ENCODE peak calls at places on chromosomes 5 and 9, in five cellular contexts. One of them, this sample, is unnamed. For H3K4me1 and H3K27me3, the result is how much of the 10 kb centered on the place peaks cover.

GRCh38 chr5:52783226-52783959 is 4.3 kb upstream of the ITGA1 start:
- DNase-seq in esophagus squamous epithelium: no peak
- DNase-seq in heart right ventricle: no peak
- DNase-seq in uterus: no peak
- DNase-seq in BE2C: peak
- DNase-seq in this sample: peak

GRCh38 chr5:149724130-149724850 is 5.8 kb upstream of the PPARGC1B start:
- DNase-seq in esophagus squamous epithelium: no peak
- DNase-seq in heart right ventricle: no peak
- DNase-seq in uterus: no peak
- DNase-seq in BE2C: no peak
- DNase-seq in this sample: no peak

GRCh38 chr5:36530249-36530648 is 76.2 kb upstream of the SLC1A3 start:
- DNase-seq in esophagus squamous epithelium: no peak
- DNase-seq in heart right ventricle: no peak
- DNase-seq in uterus: no peak
- DNase-seq in BE2C: no peak
- DNase-seq in this sample: no peak

GRCh38 chr5:168527756-168528295 is 1.3 kb upstream of the FBLL1 start:
- DNase-seq in esophagus squamous epithelium: no peak
- DNase-seq in heart right ventricle: no peak
- DNase-seq in uterus: no peak
- DNase-seq in BE2C: no peak
- DNase-seq in this sample: no peak

GRCh38 chr9:76717611-76718010 is 46.6 kb upstream of the PCA3 start:
- DNase-seq in esophagus squamous epithelium: no peak
- DNase-seq in heart right ventricle: no peak
- DNase-seq in uterus: no peak
- DNase-seq in BE2C: no peak
- DNase-seq in this sample: peak

GRCh38 chr9:27572566-27572917 is 739 bp downstream of the C9orf72 start:
- DNase-seq in esophagus squamous epithelium: peak
- DNase-seq in heart right ventricle: no peak
- DNase-seq in uterus: no peak
- DNase-seq in BE2C: peak
- DNase-seq in this sample: peak

GRCh38 chr9:69186841-69187611 is 12.9 kb downstream of the TJP2 start:
- DNase-seq in esophagus squamous epithelium: no peak
- DNase-seq in heart right ventricle: no peak
- DNase-seq in uterus: no peak
- DNase-seq in BE2C: no peak
- DNase-seq in this sample: no peak

GRCh38 chr9:96612105-96612965 is 7.3 kb downstream of the CDC14B start:
- DNase-seq in esophagus squamous epithelium: no peak
- DNase-seq in heart right ventricle: peak
- DNase-seq in uterus: peak
- DNase-seq in BE2C: peak
- DNase-seq in this sample: peak

GRCh38 chr5:20353481-20353880 is 365.5 kb upstream of the CDH18 start:
- DNase-seq in esophagus squamous epithelium: no peak
- DNase-seq in heart right ventricle: no peak
- DNase-seq in uterus: no peak
- DNase-seq in BE2C: no peak
- DNase-seq in this sample: no peak

GRCh38 chr5:10333154-10334006 is 20.1 kb upstream of the MARCHF6 start:
- DNase-seq in esophagus squamous epithelium: no peak
- DNase-seq in heart right ventricle: peak
- DNase-seq in uterus: peak
- DNase-seq in BE2C: no peak
- DNase-seq in this sample: no peak

GRCh38 chr5:149872351-149873040 is 72.1 kb downstream of the PDE6A start:
- DNase-seq in esophagus squamous epithelium: no peak
- DNase-seq in heart right ventricle: no peak
- DNase-seq in uterus: no peak
- DNase-seq in BE2C: no peak
- DNase-seq in this sample: no peak

GRCh38 chr5:82147860-82148573 is 130.1 kb downstream of the RPS23 start:
- DNase-seq in esophagus squamous epithelium: no peak
- DNase-seq in heart right ventricle: no peak
- DNase-seq in uterus: no peak
- DNase-seq in BE2C: no peak
- DNase-seq in this sample: no peak

GRCh38 chr5:144427871-144428270 is 257.2 kb downstream of the KCTD16 start:
- DNase-seq in esophagus squamous epithelium: no peak
- DNase-seq in heart right ventricle: no peak
- DNase-seq in uterus: no peak
- DNase-seq in BE2C: no peak
- DNase-seq in this sample: no peak

GRCh38 chr5:1748845-1749244 is 50.8 kb downstream of the MRPL36 start:
- DNase-seq in esophagus squamous epithelium: no peak
- DNase-seq in heart right ventricle: no peak
- DNase-seq in uterus: no peak
- DNase-seq in BE2C: no peak
- DNase-seq in this sample: no peak

GRCh38 chr9:107600060-107600573 is 110.5 kb upstream of the KLF4 start:
- DNase-seq in esophagus squamous epithelium: no peak
- DNase-seq in heart right ventricle: no peak
- DNase-seq in uterus: peak
- DNase-seq in BE2C: no peak
- DNase-seq in this sample: no peak

GRCh38 chr5:72647806-72648205 is 140.6 kb upstream of the ZNF366 start:
- DNase-seq in esophagus squamous epithelium: no peak
- DNase-seq in heart right ventricle: no peak
- DNase-seq in uterus: no peak
- DNase-seq in BE2C: no peak
- DNase-seq in this sample: no peak

GRCh38 chr5:150457112-150457511 is 7.6 kb upstream of the RPS14 start:
- DNase-seq in esophagus squamous epithelium: no peak
- DNase-seq in heart right ventricle: no peak
- DNase-seq in uterus: no peak
- DNase-seq in BE2C: no peak
- DNase-seq in this sample: no peak

GRCh38 chr9:15570769-15571168 is 17.9 kb downstream of the CCDC171 start:
- DNase-seq in esophagus squamous epithelium: no peak
- DNase-seq in heart right ventricle: no peak
- DNase-seq in uterus: no peak
- DNase-seq in BE2C: no peak
- DNase-seq in this sample: no peak

GRCh38 chr9:128550770-128551651 is 1.4 kb upstream of the SPTAN1 start:
- DNase-seq in esophagus squamous epithelium: no peak
- DNase-seq in heart right ventricle: peak
- DNase-seq in uterus: peak
- DNase-seq in BE2C: no peak
- DNase-seq in this sample: no peak

GRCh38 chr9:72271617-72272478 is 93.2 kb downstream of the ZFAND5 start:
- DNase-seq in esophagus squamous epithelium: no peak
- DNase-seq in heart right ventricle: no peak
- DNase-seq in uterus: peak
- DNase-seq in BE2C: peak
- DNase-seq in this sample: peak

GRCh38 chr5:34998058-34998789 is 49.5 kb downstream of the AGXT2 start:
- DNase-seq in esophagus squamous epithelium: no peak
- DNase-seq in heart right ventricle: no peak
- DNase-seq in uterus: no peak
- DNase-seq in BE2C: no peak
- DNase-seq in this sample: no peak

GRCh38 chr5:164798110-164798509 is 1292.7 kb downstream of the MAT2B start:
- DNase-seq in esophagus squamous epithelium: no peak
- DNase-seq in heart right ventricle: no peak
- DNase-seq in uterus: no peak
- DNase-seq in BE2C: no peak
- DNase-seq in this sample: no peak

GRCh38 chr5:110751902-110752762 is 13.3 kb downstream of the SLC25A46 start:
- DNase-seq in esophagus squamous epithelium: no peak
- DNase-seq in heart right ventricle: no peak
- DNase-seq in uterus: no peak
- DNase-seq in BE2C: no peak
- DNase-seq in this sample: no peak

GRCh38 chr9:104276709-104277245 is 182.7 kb downstream of the SMC2 start:
- DNase-seq in esophagus squamous epithelium: no peak
- DNase-seq in heart right ventricle: no peak
- DNase-seq in uterus: no peak
- DNase-seq in BE2C: no peak
- DNase-seq in this sample: no peak

GRCh38 chr5:160387445-160387844 is 12.4 kb downstream of the FAM200C start:
- DNase-seq in esophagus squamous epithelium: no peak
- DNase-seq in heart right ventricle: no peak
- DNase-seq in uterus: no peak
- DNase-seq in BE2C: no peak
- DNase-seq in this sample: no peak
- H3K4me1 ChIP-seq in esophagus squamous epithelium: under half
- H3K4me1 ChIP-seq in heart right ventricle: under half
- H3K4me1 ChIP-seq in uterus: under half
- H3K4me1 ChIP-seq in BE2C: under half
- H3K4me1 ChIP-seq in this sample: under half

GRCh38 chr9:61674882-61675281 is 485.0 kb downstream of the SPATA31A7 start:
- DNase-seq in esophagus squamous epithelium: no peak
- DNase-seq in heart right ventricle: no peak
- DNase-seq in uterus: no peak
- DNase-seq in BE2C: no peak
- DNase-seq in this sample: no peak

GRCh38 chr9:61673247-61673646 is 483.4 kb downstream of the SPATA31A7 start:
- DNase-seq in esophagus squamous epithelium: no peak
- DNase-seq in heart right ventricle: no peak
- DNase-seq in uterus: no peak
- DNase-seq in BE2C: no peak
- DNase-seq in this sample: no peak

GRCh38 chr9:61673664-61674381 is 484.0 kb downstream of the SPATA31A7 start:
- DNase-seq in esophagus squamous epithelium: no peak
- DNase-seq in heart right ventricle: no peak
- DNase-seq in uterus: no peak
- DNase-seq in BE2C: no peak
- DNase-seq in this sample: no peak

GRCh38 chr9:61671276-61671973 is 481.6 kb downstream of the SPATA31A7 start:
- DNase-seq in esophagus squamous epithelium: no peak
- DNase-seq in heart right ventricle: no peak
- DNase-seq in uterus: peak
- DNase-seq in BE2C: no peak
- DNase-seq in this sample: no peak

DNA sequence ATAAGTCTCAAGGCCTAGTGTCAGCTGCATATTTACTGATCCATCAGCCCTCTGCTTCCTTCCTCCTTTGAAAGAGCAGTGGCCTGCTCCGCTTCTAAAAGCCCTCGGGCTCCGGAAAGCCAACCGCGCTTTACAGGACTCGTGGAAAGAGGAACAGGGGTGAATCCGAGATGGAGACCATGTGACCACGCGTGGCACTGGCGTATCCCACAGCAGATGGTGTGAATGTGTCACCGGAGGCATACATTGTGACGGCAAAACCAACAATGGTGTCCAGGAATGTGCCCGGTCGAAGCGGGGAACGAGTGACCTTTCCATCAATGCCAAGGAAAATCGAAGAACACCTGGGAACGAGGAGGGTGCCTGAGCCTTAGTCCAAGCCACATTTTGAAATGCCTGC is 484.6 kb downstream of the SPATA31A7 start:
- DNase-seq in esophagus squamous epithelium: no peak
- DNase-seq in heart right ventricle: no peak
- DNase-seq in uterus: no peak
- DNase-seq in BE2C: no peak
- DNase-seq in this sample: no peak
- H3K27me3 ChIP-seq in esophagus squamous epithelium: under half
- H3K27me3 ChIP-seq in heart right ventricle: under half
- H3K27me3 ChIP-seq in uterus: under half
- H3K27me3 ChIP-seq in BE2C: under half
- H3K27me3 ChIP-seq in this sample: under half

GRCh38 chr5:172418847-172419810 is 35.2 kb downstream of the SH3PXD2B start:
- DNase-seq in esophagus squamous epithelium: no peak
- DNase-seq in heart right ventricle: no peak
- DNase-seq in uterus: peak
- DNase-seq in BE2C: peak
- DNase-seq in this sample: no peak
- H3K4me1 ChIP-seq in esophagus squamous epithelium: under half
- H3K4me1 ChIP-seq in heart right ventricle: under half
- H3K4me1 ChIP-seq in uterus: under half
- H3K4me1 ChIP-seq in BE2C: under half
- H3K4me1 ChIP-seq in this sample: under half

GRCh38 chr9:93958875-93959682 is 3.9 kb upstream of the BARX1 start:
- DNase-seq in esophagus squamous epithelium: no peak
- DNase-seq in heart right ventricle: no peak
- DNase-seq in uterus: no peak
- DNase-seq in BE2C: no peak
- DNase-seq in this sample: no peak

GRCh38 chr9:93962041-93962440 is 6.9 kb upstream of the BARX1 start:
- DNase-seq in esophagus squamous epithelium: no peak
- DNase-seq in heart right ventricle: no peak
- DNase-seq in uterus: no peak
- DNase-seq in BE2C: no peak
- DNase-seq in this sample: no peak

GRCh38 chr9:93960971-93961841 is 6.1 kb upstream of the BARX1 start:
- DNase-seq in esophagus squamous epithelium: no peak
- DNase-seq in heart right ventricle: no peak
- DNase-seq in uterus: no peak
- DNase-seq in BE2C: no peak
- DNase-seq in this sample: no peak

GRCh38 chr9:93959739-93960154 is 4.6 kb upstream of the BARX1 start:
- DNase-seq in esophagus squamous epithelium: no peak
- DNase-seq in heart right ventricle: no peak
- DNase-seq in uterus: no peak
- DNase-seq in BE2C: no peak
- DNase-seq in this sample: no peak

DNA sequence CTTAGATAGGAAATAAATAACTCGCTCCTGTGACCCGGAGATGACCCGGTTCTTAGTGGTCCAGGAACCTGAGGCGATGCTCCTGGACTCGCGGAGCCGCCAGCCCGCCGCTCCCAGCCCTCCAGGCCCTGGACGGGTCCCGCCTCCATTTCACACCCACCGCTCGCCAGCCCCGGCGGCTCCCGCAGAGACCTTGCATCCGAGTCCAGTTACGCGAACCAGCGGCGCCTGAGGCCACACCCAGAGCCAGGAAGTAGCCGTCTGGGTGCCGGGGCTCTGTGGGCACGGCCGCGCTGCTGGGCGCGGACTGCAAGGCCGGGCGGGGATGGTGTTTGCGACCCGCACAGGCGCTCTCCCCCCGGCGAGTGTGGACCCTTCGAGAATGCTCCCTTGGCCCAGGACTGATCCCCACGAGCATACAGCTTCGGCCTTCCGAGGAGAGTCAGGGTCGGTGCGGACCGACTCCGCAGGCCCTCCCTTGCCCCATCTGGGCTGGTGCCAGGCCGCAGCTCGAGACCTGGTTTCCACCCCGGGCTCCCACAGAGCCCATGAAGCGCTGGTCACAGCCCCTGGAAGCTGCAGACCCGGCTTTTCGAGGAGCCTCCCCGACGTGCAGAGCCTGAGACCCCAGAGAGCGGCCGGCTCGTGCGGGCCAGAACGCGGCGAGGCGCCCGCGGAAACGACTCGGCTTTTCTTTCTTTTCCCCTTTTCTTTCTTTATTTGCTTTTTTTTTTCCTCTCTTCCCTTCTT is 5.2 kb upstream of the BARX1 start:
- DNase-seq in esophagus squamous epithelium: no peak
- DNase-seq in heart right ventricle: no peak
- DNase-seq in uterus: no peak
- DNase-seq in BE2C: no peak
- DNase-seq in this sample: no peak
- H3K27me3 ChIP-seq in esophagus squamous epithelium: half or more
- H3K27me3 ChIP-seq in heart right ventricle: half or more
- H3K27me3 ChIP-seq in uterus: half or more
- H3K27me3 ChIP-seq in BE2C: half or more
- H3K27me3 ChIP-seq in this sample: under half